ENCODE peak calls at places on chromosomes 11 and 22, in six cellular contexts. X, A, C, Y, S and Z are unnamed samples.

GRCh38 chr11:11155962-11156815 is 196.9 kb downstream of the CSNK2A3 start:
- DNase-seq in S (no peak), Y (no peak), X (no peak), C (peak), A (no peak), Z (no peak)

GRCh38 chr11:13008625-13009475 is at the start of gene RASSF10:
- DNase-seq in S (peak), X (no peak), A (peak), C (peak), Y (no peak), Z (no peak)

GRCh38 chr11:57647960-57648776 is 1.5 kb downstream of the YPEL4 start:
- DNase-seq in A (no peak), X (no peak), S (peak), Y (peak), C (peak), Z (no peak)

GRCh38 chr11:45457649-45458048 is 171.5 kb upstream of the SYT13 start:
- DNase-seq in A (no peak), X (peak), C (peak), S (peak), Y (peak), Z (peak)

GRCh38 chr11:73976451-73977151 is 6.0 kb downstream of the UCP2 start:
- DNase-seq in C (no peak), S (no peak), Y (no peak), X (no peak), A (no peak), Z (no peak)

GRCh38 chr22:37472418-37473006 is 13.7 kb downstream of the MFNG start:
- DNase-seq in A (no peak), Y (no peak), C (peak), S (peak), X (peak), Z (no peak)

GRCh38 chr11:86499723-86500129 is 125.0 kb downstream of the CCDC81 start:
- DNase-seq in X (no peak), A (no peak), S (no peak), C (no peak), Y (no peak), Z (no peak)

GRCh38 chr11:120800206-120800605 is 223.7 kb upstream of the TBCEL start:
- DNase-seq in S (no peak), C (no peak), A (no peak), X (no peak), Y (no peak), Z (no peak)

GRCh38 chr11:78350101-78350645 is 67.4 kb downstream of the GAB2 start:
- DNase-seq in S (peak), X (peak), C (peak), A (no peak), Y (peak), Z (peak)

GRCh38 chr11:118530683-118531596 is at the start of gene TMEM25:
- DNase-seq in S (peak), A (no peak), Y (no peak), C (peak), X (peak), Z (peak)